ENCODE peak calls at places on chromosomes 2 and 18, in four cellular contexts. D is gastrocnemius medialis, J is cardiac fibroblast, H is H9. S is an unnamed sample.

GRCh38 chr2:17226941-17227340 is 291.3 kb downstream of the RAD51AP2 start:
- DNase-seq in D (no peak), J (no peak), H (no peak), S (no peak)

GRCh38 chr2:21773168-21773567 is 649.4 kb downstream of the TDRD15 start:
- DNase-seq in D (no peak), J (no peak), H (no peak), S (no peak)

GRCh38 chr2:23404426-23404825 is 19.4 kb downstream of the KLHL29 start:
- DNase-seq in D (no peak), J (peak), H (peak), S (peak)

GRCh38 chr2:65686928-65687521 is 254.6 kb upstream of the SPRED2 start:
- DNase-seq in D (no peak), J (no peak), H (no peak), S (no peak)

GRCh38 chr2:223759569-223760430 is 77.6 kb downstream of the AP1S3 start:
- DNase-seq in D (no peak), J (peak), H (no peak), S (no peak)

GRCh38 chr18:5197032-5197434 is at the start of gene AKAIN1:
- DNase-seq in D (no peak), J (peak), H (peak), S (peak)

GRCh38 chr2:19764998-19765397 is 136.8 kb downstream of the TTC32 start:
- DNase-seq in D (no peak), J (peak), H (no peak), S (no peak)

GRCh38 chr18:73908323-73908722 is 239.3 kb downstream of the FBXO15 start:
- DNase-seq in D (no peak), J (peak), H (peak), S (peak)

GRCh38 chr18:62119884-62120283 is 67.0 kb downstream of the PIGN start:
- DNase-seq in D (no peak), J (no peak), H (no peak), S (no peak)

GRCh38 chr2:168935810-168936581 is 34.9 kb downstream of the G6PC2 start:
- DNase-seq in D (no peak), J (peak), H (no peak), S (peak)

GRCh38 chr2:231191896-231192872 is 6.2 kb upstream of the ARMC9 start:
- DNase-seq in D (peak), J (peak), H (peak), S (peak)

GRCh38 chr2:165562235-165562634 is 92.7 kb downstream of the CSRNP3 start:
- DNase-seq in D (no peak), J (peak), H (no peak), S (no peak)

GRCh38 chr2:165558832-165559231 is 89.3 kb downstream of the CSRNP3 start:
- DNase-seq in D (no peak), J (no peak), H (no peak), S (no peak)

GRCh38 chr2:165568361-165568760 is 98.9 kb downstream of the CSRNP3 start:
- DNase-seq in D (no peak), J (no peak), H (no peak), S (no peak)

GRCh38 chr2:165560377-165560988 is 91.0 kb downstream of the CSRNP3 start:
- DNase-seq in D (no peak), J (no peak), H (no peak), S (no peak)

GRCh38 chr2:165563468-165564225 is 94.1 kb downstream of the CSRNP3 start:
- DNase-seq in D (no peak), J (no peak), H (no peak), S (no peak)
- TF ChIP-seq CTCF in D (no peak), J (peak), H (peak), S (peak)

GRCh38 chr18:31563778-31564177 is 27.9 kb upstream of the TTR start:
- DNase-seq in D (no peak), J (no peak), H (no peak), S (no peak)
- TF ChIP-seq CTCF in D (no peak), J (no peak), H (peak), S (no peak)

GRCh38 chr2:74474899-74475298 is 2.4 kb upstream of the MRPL53 start:
- DNase-seq in D (no peak), J (peak), H (peak), S (peak)
- TF ChIP-seq CTCF in D (no peak), J (peak), H (peak), S (peak)

GRCh38 chr2:60072609-60073008 is 480.8 kb downstream of the BCL11A start:
- DNase-seq in D (no peak), J (no peak), H (no peak), S (no peak)

GRCh38 chr2:60070851-60071250 is 482.6 kb downstream of the BCL11A start:
- DNase-seq in D (no peak), J (no peak), H (no peak), S (no peak)

GRCh38 chr2:60073201-60073600 is 480.3 kb downstream of the BCL11A start:
- DNase-seq in D (no peak), J (no peak), H (no peak), S (no peak)

GRCh38 chr2:60071427-60071826 is 482.0 kb downstream of the BCL11A start:
- DNase-seq in D (no peak), J (no peak), H (no peak), S (no peak)

GRCh38 chr2:60075048-60075447 is 478.4 kb downstream of the BCL11A start:
- DNase-seq in D (no peak), J (no peak), H (no peak), S (no peak)
- TF ChIP-seq CTCF in D (no peak), J (no peak), H (no peak), S (no peak)

GRCh38 chr18:79575891-79576685 is 103.5 kb upstream of the CTDP1 start:
- DNase-seq in D (no peak), J (peak), H (peak), S (no peak)
- TF ChIP-seq CTCF in D (no peak), J (no peak), H (no peak), S (no peak)

GRCh38 chr2:33531345-33532059 is 55.1 kb downstream of the RASGRP3 start:
- DNase-seq in D (peak), J (peak), H (no peak), S (no peak)

GRCh38 chr2:33530614-33531344 is 54.3 kb downstream of the RASGRP3 start:
- DNase-seq in D (no peak), J (no peak), H (no peak), S (no peak)

GRCh38 chr2:33528551-33528950 is 52.1 kb downstream of the RASGRP3 start:
- DNase-seq in D (no peak), J (no peak), H (no peak), S (no peak)

GRCh38 chr2:33532146-33532545 is 55.7 kb downstream of the RASGRP3 start:
- DNase-seq in D (no peak), J (no peak), H (no peak), S (no peak)

GRCh38 chr2:33529771-33530481 is 53.5 kb downstream of the RASGRP3 start:
- DNase-seq in D (no peak), J (peak), H (no peak), S (no peak)
- TF ChIP-seq CTCF in D (no peak), J (peak), H (no peak), S (no peak)

DNA sequence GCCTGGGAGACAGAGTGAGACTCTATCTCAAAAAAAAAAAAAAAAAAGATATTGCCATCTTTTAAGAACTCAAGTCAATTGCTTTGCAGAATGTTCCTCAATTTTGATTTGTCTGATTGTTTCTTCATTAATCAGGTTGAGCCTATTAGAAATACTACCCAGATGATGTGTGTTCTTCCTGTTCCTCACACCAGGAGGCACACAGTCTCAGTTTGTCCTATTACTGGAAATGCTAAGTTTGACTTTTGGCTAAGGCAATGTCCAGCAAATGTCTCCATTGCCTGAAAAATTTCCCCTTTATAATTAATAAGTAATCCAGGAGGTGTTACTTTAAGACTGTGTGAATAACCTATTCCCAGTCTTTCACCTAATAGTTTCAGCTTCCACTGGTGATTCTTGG is 28.4 kb downstream of the BOLA3 start:
- DNase-seq in D (no peak), J (peak), H (no peak), S (no peak)
- TF ChIP-seq CTCF in D (no peak), J (peak), H (no peak), S (no peak)

GRCh38 chr2:113889471-113890252 is at the start of gene ACTR3:
- DNase-seq in D (peak), J (peak), H (peak), S (peak)
- TF ChIP-seq CTCF in D (no peak), J (no peak), H (no peak), S (no peak)

DNA sequence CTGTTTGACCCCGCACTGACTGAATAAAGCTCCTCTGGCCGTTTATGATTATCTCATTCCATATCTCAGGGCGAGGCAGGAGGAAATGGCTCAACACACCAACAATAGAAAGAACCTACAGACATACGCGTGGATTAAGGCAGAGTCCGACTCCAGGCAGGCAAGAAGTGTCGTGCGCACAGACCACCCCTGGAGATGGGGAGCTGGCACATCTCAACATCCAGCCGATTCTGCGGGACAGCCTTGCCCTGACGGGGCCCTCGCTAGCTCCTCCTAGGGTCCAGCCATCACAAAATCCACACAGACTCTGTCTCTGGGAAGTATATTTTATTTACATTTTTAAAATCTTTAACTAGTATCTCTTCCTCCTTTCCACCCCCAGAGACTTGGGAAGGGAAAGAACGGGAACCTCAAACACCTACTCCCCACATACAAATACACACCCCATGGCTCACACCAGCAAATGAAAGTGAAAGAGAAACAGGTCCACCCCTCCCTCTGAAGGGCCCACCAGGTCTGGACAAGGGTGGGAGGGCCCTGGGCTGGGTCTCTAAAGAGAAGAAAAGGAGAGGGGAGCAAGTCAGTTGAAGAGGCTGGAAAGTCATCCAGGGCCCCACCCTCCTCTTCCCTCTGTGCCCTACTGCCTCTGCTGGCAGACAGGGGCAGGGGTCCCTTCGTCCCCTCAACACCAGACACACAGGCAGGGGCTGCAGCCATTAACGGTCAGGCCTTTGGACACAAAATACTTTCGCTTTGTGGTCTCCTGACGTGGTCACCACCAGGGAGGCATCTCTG is 3.2 kb downstream of the GPBAR1 start:
- DNase-seq in D (no peak), J (no peak), H (no peak), S (no peak)
- TF ChIP-seq CTCF in D (no peak), J (peak), H (peak), S (no peak)